ENCODE peak calls at places on chromosomes 4 and X, in five cellular contexts. T is heart left ventricle; O is left ventricle myocardium inferior; M is CD8-positive, alpha-beta T cell; G is transverse colon. V is an unnamed sample.

GRCh38 chr4:188554413-188554812 is 415.2 kb downstream of the TRIML1 start:
- DNase-seq in T (no peak), O (no peak), M (no peak), G (no peak), V (no peak)

GRCh38 chr4:129751646-129752045 is 655.7 kb downstream of the C4orf33 start:
- DNase-seq in T (no peak), O (no peak), M (no peak), G (no peak), V (no peak)

GRCh38 chrX:40578039-40578438 is 2.7 kb upstream of the ATP6AP2 start:
- DNase-seq in T (no peak), O (no peak), M (no peak), G (no peak), V (no peak)

GRCh38 chrX:74422576-74423288 is 1.4 kb downstream of the SLC16A2 start:
- DNase-seq in T (peak; percentile 55), O (peak; percentile 64), M (peak; percentile 49), G (peak; percentile 35), V (no peak)

GRCh38 chrX:136028383-136028984 is 43.2 kb downstream of the SLC9A6 start:
- DNase-seq in T (no peak), O (no peak), M (no peak), G (no peak), V (peak; percentile 8)

GRCh38 chr4:1765409-1766335 is 27.4 kb upstream of the FGFR3 start:
- DNase-seq in T (no peak), O (no peak), M (no peak), G (no peak), V (peak; percentile 63)

GRCh38 chrX:47687249-47687648 is 28.3 kb upstream of the UXT start:
- DNase-seq in T (no peak), O (no peak), M (no peak), G (no peak), V (no peak)

GRCh38 chr4:127251423-127251822 is 381.3 kb upstream of the INTU start:
- DNase-seq in T (no peak), O (no peak), M (no peak), G (no peak), V (no peak)

GRCh38 chr4:128288689-128289106 is 1.1 kb upstream of the PGRMC2 start:
- DNase-seq in T (no peak), O (no peak), M (no peak), G (peak; percentile 30), V (no peak)

GRCh38 chr4:148056879-148057278 is 325.0 kb downstream of the ARHGAP10 start:
- DNase-seq in T (peak; percentile 53), O (peak; percentile 45), M (peak; percentile 78), G (peak; percentile 62), V (no peak)

GRCh38 chr4:109592367-109592766 is 32.3 kb downstream of the MCUB start:
- DNase-seq in T (no peak), O (no peak), M (no peak), G (no peak), V (no peak)

GRCh38 chrX:17674611-17675010 is 62.7 kb upstream of the SCML1 start:
- DNase-seq in T (no peak), O (no peak), M (no peak), G (no peak), V (no peak)

GRCh38 chr4:45349859-45350258 is 623.5 kb upstream of the GNPDA2 start:
- DNase-seq in T (no peak), O (no peak), M (no peak), G (no peak), V (no peak)

GRCh38 chrX:25004040-25004439 is 11.7 kb downstream of the ARX start:
- DNase-seq in T (no peak), O (no peak), M (no peak), G (no peak), V (no peak)

GRCh38 chrX:25004485-25005032 is 11.2 kb downstream of the ARX start:
- DNase-seq in T (no peak), O (no peak), M (no peak), G (no peak), V (no peak)

GRCh38 chrX:25005034-25005381 is 10.8 kb downstream of the ARX start:
- DNase-seq in T (no peak), O (no peak), M (no peak), G (no peak), V (no peak)

GRCh38 chrX:25006586-25007058 is 9.1 kb downstream of the ARX start:
- DNase-seq in T (no peak), O (no peak), M (no peak), G (no peak), V (no peak)

DNA sequence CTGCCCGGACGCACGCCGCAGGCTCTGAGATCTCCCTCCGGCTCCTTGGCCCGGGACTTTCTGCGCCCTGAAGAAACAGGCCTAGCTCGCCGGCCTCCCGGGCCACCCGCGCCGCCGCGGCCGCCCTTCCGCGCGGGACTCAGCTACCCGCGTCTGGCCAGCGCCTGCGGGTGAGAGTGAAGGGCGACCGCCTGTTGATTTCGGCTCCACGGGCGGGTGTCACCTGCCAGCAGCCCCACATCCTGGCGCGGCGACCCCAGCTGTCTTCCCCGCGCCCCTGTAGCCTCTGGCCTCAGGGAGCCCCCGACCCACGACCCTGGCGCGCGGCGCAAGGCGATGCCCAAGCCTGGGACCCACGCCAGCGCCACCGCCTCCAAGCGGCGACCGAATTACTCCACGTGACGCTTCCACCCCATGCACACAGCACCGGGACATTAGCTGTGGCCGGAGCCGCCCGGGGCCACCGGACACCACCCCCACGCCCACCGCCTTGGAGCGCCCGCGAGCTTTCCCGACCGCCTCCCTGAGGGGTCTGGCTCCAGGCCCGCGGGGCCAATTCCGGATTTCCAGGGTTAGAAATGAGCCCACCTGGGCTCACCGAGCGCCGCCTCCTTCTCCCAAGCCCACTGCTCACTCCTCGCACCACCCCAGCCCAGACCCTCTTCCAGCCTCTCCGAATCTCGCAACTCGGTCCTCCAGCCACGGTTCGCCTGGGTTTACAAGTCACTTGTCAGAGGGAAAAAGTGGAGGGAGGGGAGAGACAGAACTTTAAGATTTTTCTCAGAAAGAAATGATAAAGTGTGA is 10.2 kb downstream of the ARX start:
- DNase-seq in T (no peak), O (no peak), M (no peak), G (no peak), V (no peak)
- H3K4me3 ChIP-seq in T (peak overlapping the region; percentile 12), O (peak overlapping the region; percentile 49), M (no peak overlapping the region), G (no peak overlapping the region), V (peak overlapping the region; percentile 38)

DNA sequence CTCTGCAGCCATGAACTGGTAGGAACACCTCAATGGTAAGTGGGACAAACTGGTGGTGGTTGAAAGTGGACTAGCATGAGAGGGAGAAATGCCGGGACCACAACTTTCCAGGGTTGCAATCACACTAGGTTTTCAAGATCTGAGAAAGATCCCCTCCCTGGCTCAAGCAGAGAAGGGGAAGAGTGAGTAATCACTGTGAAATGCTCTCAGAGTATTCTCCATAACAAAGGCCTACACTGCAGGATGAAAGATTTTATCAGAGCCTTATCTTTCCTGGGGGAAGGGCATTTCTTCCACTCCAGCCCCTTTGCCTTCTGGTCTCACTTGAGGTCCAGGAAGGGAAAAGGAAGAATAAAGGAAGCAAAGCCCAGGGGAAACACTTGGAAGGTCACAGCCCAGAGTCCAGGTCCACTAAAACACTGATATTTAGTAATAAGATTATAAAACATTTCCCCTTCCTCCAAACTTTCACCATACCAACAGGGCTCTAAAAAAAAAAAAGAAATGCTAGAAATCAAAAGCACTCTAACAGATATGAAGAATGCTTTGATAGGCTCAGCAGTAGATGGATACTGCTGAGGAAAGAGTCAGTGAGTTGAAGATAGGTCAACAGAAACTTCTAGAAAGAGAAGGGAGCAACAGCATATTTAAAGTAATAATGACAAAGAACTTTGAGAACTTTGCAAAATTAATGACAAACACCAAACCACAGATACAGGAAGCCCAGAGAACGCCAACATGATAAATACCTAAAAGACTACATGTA is 95.9 kb downstream of the WDFY3 start:
- DNase-seq in T (no peak), O (no peak), M (no peak), G (no peak), V (peak; percentile 44)
- H3K4me3 ChIP-seq in T (no peak overlapping the region), O (no peak overlapping the region), M (no peak overlapping the region), G (no peak overlapping the region), V (no peak overlapping the region)

GRCh38 chr4:3387154-3387942 is 54.4 kb upstream of the HGFAC start:
- DNase-seq in T (no peak), O (no peak), M (no peak), G (no peak), V (no peak)

GRCh38 chr4:3389879-3390840 is 51.6 kb upstream of the HGFAC start:
- DNase-seq in T (no peak), O (peak; percentile 16), M (no peak), G (no peak), V (no peak)

GRCh38 chr4:3388461-3389185 is 53.1 kb upstream of the HGFAC start:
- DNase-seq in T (no peak), O (peak; percentile 15), M (no peak), G (no peak), V (no peak)

GRCh38 chr4:3387943-3388348 is 53.8 kb upstream of the HGFAC start:
- DNase-seq in T (peak; percentile 89), O (peak; percentile 89), M (no peak), G (peak; percentile 74), V (no peak)

GRCh38 chr4:3389186-3389878 is 52.4 kb upstream of the HGFAC start:
- DNase-seq in T (no peak), O (peak; percentile 14), M (no peak), G (no peak), V (no peak)
- H3K4me3 ChIP-seq in T (peak overlapping the region; percentile 40), O (peak overlapping the region; percentile 57), M (no peak overlapping the region), G (no peak overlapping the region), V (no peak overlapping the region)

GRCh38 chr4:67542076-67542475 is 3.2 kb downstream of the CENPC start:
- DNase-seq in T (no peak), O (no peak), M (no peak), G (no peak), V (no peak)

GRCh38 chr4:67546971-67547370 is 1.7 kb upstream of the CENPC start:
- DNase-seq in T (no peak), O (no peak), M (no peak), G (no peak), V (no peak)

GRCh38 chr4:67545199-67545995 is at the start of gene CENPC:
- DNase-seq in T (peak; percentile 97), O (peak; percentile 98), M (peak; percentile 91), G (peak; percentile 97), V (peak; percentile 97)

GRCh38 chr4:67549123-67549522 is 3.8 kb upstream of the CENPC start:
- DNase-seq in T (no peak), O (no peak), M (no peak), G (no peak), V (no peak)

GRCh38 chr4:67545996-67546356 is 673 bp upstream of the CENPC start:
- DNase-seq in T (no peak), O (no peak), M (no peak), G (no peak), V (no peak)
- H3K4me3 ChIP-seq in T (peak overlapping the region; percentile 83), O (peak overlapping the region; percentile 92), M (peak overlapping the region; percentile 46), G (peak overlapping the region; percentile 70), V (peak overlapping the region; percentile 80)

V was measured in Caco-2.